ENCODE peak calls at places on chromosomes 4 and X, in six cellular contexts. One of them, this sample, is unnamed.

GRCh38 chrX:151000901-151001301 is 17.8 kb downstream of the HMGB3 start:
- DNase-seq in AG10803: peak
- DNase-seq in AG04450: no peak
- DNase-seq in kidney: no peak
- DNase-seq in esophagus squamous epithelium: no peak
- DNase-seq in A673: no peak
- DNase-seq in this sample: no peak

GRCh38 chr4:46425775-46426400 is 36.0 kb upstream of the GABRA2 start:
- DNase-seq in esophagus squamous epithelium: no peak
- DNase-seq in AG10803: no peak
- DNase-seq in A673: no peak
- DNase-seq in AG04450: no peak
- DNase-seq in kidney: no peak
- DNase-seq in this sample: no peak

GRCh38 chrX:20218809-20219505 is 47.8 kb downstream of the RPS6KA3 start:
- DNase-seq in AG04450: no peak
- DNase-seq in A673: peak
- DNase-seq in AG10803: no peak
- DNase-seq in esophagus squamous epithelium: no peak
- DNase-seq in kidney: no peak
- DNase-seq in this sample: no peak

GRCh38 chr4:182346675-182347375 is 103.6 kb downstream of the TENM3 start:
- DNase-seq in esophagus squamous epithelium: no peak
- DNase-seq in A673: no peak
- DNase-seq in AG04450: no peak
- DNase-seq in AG10803: no peak
- DNase-seq in kidney: no peak
- DNase-seq in this sample: no peak

GRCh38 chr4:14934704-14935390 is 67.4 kb upstream of the CPEB2 start:
- DNase-seq in esophagus squamous epithelium: no peak
- DNase-seq in AG04450: no peak
- DNase-seq in A673: no peak
- DNase-seq in kidney: no peak
- DNase-seq in AG10803: no peak
- DNase-seq in this sample: no peak

GRCh38 chr4:90069151-90069550 is 58.0 kb upstream of the CCSER1 start:
- DNase-seq in AG10803: no peak
- DNase-seq in esophagus squamous epithelium: no peak
- DNase-seq in kidney: no peak
- DNase-seq in AG04450: no peak
- DNase-seq in A673: no peak
- DNase-seq in this sample: no peak

GRCh38 chr4:120000591-120001296 is 65.9 kb downstream of the MAD2L1 start:
- DNase-seq in A673: no peak
- DNase-seq in AG10803: no peak
- DNase-seq in kidney: no peak
- DNase-seq in esophagus squamous epithelium: no peak
- DNase-seq in AG04450: no peak
- DNase-seq in this sample: no peak

GRCh38 chr4:1667273-1667672 is 16.8 kb downstream of the FAM53A start:
- DNase-seq in AG10803: no peak
- DNase-seq in AG04450: no peak
- DNase-seq in A673: no peak
- DNase-seq in kidney: no peak
- DNase-seq in esophagus squamous epithelium: no peak
- DNase-seq in this sample: no peak

GRCh38 chrX:40893251-40893910 is 158.0 kb upstream of the MED14 start:
- DNase-seq in AG10803: no peak
- DNase-seq in A673: no peak
- DNase-seq in kidney: no peak
- DNase-seq in esophagus squamous epithelium: no peak
- DNase-seq in AG04450: no peak
- DNase-seq in this sample: no peak

GRCh38 chr4:105551968-105552746 is at the start of gene ARHGEF38:
- DNase-seq in kidney: peak
- DNase-seq in esophagus squamous epithelium: no peak
- DNase-seq in AG04450: no peak
- DNase-seq in A673: peak
- DNase-seq in AG10803: peak
- DNase-seq in this sample: peak

GRCh38 chr4:158172558-158173258 is at the start of gene GASK1B:
- DNase-seq in esophagus squamous epithelium: no peak
- DNase-seq in AG04450: peak
- DNase-seq in A673: peak
- DNase-seq in AG10803: peak
- DNase-seq in kidney: no peak
- DNase-seq in this sample: no peak

GRCh38 chr4:77449996-77450395 is 155.6 kb upstream of the CXCL13 start:
- DNase-seq in kidney: no peak
- DNase-seq in esophagus squamous epithelium: no peak
- DNase-seq in AG04450: no peak
- DNase-seq in A673: no peak
- DNase-seq in AG10803: no peak
- DNase-seq in this sample: no peak

GRCh38 chr4:104420766-104421165 is 73.9 kb downstream of the CXXC4 start:
- DNase-seq in kidney: no peak
- DNase-seq in AG10803: no peak
- DNase-seq in AG04450: no peak
- DNase-seq in A673: peak
- DNase-seq in esophagus squamous epithelium: no peak
- DNase-seq in this sample: no peak

GRCh38 chrX:135340827-135341226 is 31.5 kb downstream of the ETDC start:
- DNase-seq in esophagus squamous epithelium: no peak
- DNase-seq in AG10803: peak
- DNase-seq in AG04450: no peak
- DNase-seq in kidney: no peak
- DNase-seq in A673: peak
- DNase-seq in this sample: no peak

DNA sequence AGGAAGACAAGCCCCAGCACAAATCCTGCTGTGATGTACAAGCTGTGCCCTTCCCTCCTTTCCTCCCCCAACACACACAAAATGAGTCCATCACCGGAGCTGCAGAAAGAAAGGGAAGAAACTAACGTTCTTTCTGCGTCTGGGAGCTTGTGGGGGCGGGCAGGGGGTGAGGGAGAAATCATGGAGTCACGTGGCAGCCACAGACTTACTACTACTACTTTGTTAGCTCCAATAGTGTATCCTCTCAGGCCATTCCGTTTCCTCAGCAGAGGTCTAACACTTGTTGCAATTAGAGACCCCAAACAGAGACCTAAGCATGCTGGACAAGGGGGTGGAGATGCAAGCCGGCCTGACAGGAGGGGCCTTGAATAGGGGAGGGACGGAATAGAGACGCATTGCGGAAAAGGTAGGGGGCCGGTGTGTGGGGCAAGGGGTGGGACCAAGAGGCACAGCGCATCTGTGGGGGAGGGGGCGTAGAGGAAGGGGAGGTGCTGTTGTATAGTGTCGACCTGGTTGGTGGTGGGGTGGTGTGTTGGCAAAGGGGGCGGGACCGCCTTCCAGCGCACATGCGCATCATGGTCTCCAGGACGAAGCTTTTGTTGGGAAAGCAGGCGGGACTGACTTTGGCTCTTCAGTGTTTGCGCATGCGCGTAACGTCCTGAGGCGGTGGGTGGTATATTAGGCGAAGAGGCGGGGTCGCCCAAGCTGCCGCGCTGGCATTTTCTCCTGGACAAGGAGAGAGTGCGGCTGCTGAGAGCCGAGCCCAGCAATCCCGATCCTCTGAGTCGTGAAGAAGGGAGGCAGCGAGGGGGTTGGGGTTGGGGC is at the start of gene MAGED1:
- DNase-seq in esophagus squamous epithelium: peak
- DNase-seq in AG10803: peak
- DNase-seq in A673: peak
- DNase-seq in kidney: peak
- DNase-seq in AG04450: peak
- DNase-seq in this sample: peak
- H3K4me3 ChIP-seq in esophagus squamous epithelium: peak
- H3K4me3 ChIP-seq in AG10803: peak
- H3K4me3 ChIP-seq in A673: peak
- H3K4me3 ChIP-seq in kidney: peak
- H3K4me3 ChIP-seq in AG04450: peak
- H3K4me3 ChIP-seq in this sample: peak

GRCh38 chr4:102501176-102501634 is at the start of gene NFKB1:
- DNase-seq in AG10803: peak
- DNase-seq in AG04450: peak
- DNase-seq in esophagus squamous epithelium: peak
- DNase-seq in kidney: peak
- DNase-seq in A673: peak
- DNase-seq in this sample: peak
- TF ChIP-seq CTCF in AG10803: no peak
- TF ChIP-seq CTCF in AG04450: no peak
- TF ChIP-seq CTCF in esophagus squamous epithelium: no peak
- TF ChIP-seq CTCF in kidney: no peak
- TF ChIP-seq CTCF in A673: no peak
- TF ChIP-seq CTCF in this sample: no peak

GRCh38 chr4:142700521-142700920 is 145.6 kb downstream of the INPP4B start:
- DNase-seq in AG04450: no peak
- DNase-seq in kidney: no peak
- DNase-seq in esophagus squamous epithelium: no peak
- DNase-seq in A673: no peak
- DNase-seq in AG10803: no peak
- DNase-seq in this sample: no peak

GRCh38 chr4:142697303-142697702 is 148.8 kb downstream of the INPP4B start:
- DNase-seq in esophagus squamous epithelium: no peak
- DNase-seq in kidney: no peak
- DNase-seq in AG04450: no peak
- DNase-seq in AG10803: no peak
- DNase-seq in A673: no peak
- DNase-seq in this sample: no peak

GRCh38 chr4:142697928-142698327 is 148.2 kb downstream of the INPP4B start:
- DNase-seq in esophagus squamous epithelium: no peak
- DNase-seq in AG04450: no peak
- DNase-seq in A673: no peak
- DNase-seq in AG10803: no peak
- DNase-seq in kidney: no peak
- DNase-seq in this sample: no peak

GRCh38 chr4:142696334-142697122 is 149.6 kb downstream of the INPP4B start:
- DNase-seq in kidney: no peak
- DNase-seq in AG10803: no peak
- DNase-seq in AG04450: no peak
- DNase-seq in A673: no peak
- DNase-seq in esophagus squamous epithelium: no peak
- DNase-seq in this sample: no peak

GRCh38 chr4:142698541-142698940 is 147.6 kb downstream of the INPP4B start:
- DNase-seq in kidney: no peak
- DNase-seq in AG04450: no peak
- DNase-seq in A673: no peak
- DNase-seq in AG10803: no peak
- DNase-seq in esophagus squamous epithelium: no peak
- DNase-seq in this sample: no peak
- H3K4me3 ChIP-seq in kidney: no peak
- H3K4me3 ChIP-seq in AG04450: no peak
- H3K4me3 ChIP-seq in A673: no peak
- H3K4me3 ChIP-seq in AG10803: no peak
- H3K4me3 ChIP-seq in esophagus squamous epithelium: no peak
- H3K4me3 ChIP-seq in this sample: no peak

DNA sequence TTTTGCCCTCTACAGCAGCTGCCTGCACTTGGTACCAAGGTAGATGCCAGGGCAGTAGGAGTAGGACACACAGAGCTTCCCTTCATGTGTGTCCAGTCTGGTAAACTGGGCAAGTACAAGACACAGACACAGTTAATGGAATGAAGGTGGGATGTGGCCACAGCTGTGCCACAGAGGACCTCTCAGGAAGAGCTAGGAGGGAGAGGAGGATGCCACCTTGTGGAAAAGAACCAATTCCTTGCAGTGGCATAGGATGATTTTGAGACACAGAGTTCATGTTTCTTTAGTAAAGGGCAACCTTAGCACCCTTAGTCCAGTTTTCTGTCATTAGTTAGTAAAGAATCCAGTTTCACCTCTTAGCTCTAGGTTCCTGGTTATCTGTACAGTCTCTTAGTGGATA is 36.3 kb upstream of the TBC1D14 start:
- DNase-seq in AG10803: no peak
- DNase-seq in AG04450: no peak
- DNase-seq in esophagus squamous epithelium: no peak
- DNase-seq in A673: no peak
- DNase-seq in kidney: no peak
- DNase-seq in this sample: no peak
- TF ChIP-seq CTCF in AG10803: peak
- TF ChIP-seq CTCF in AG04450: peak
- TF ChIP-seq CTCF in esophagus squamous epithelium: no peak
- TF ChIP-seq CTCF in A673: no peak
- TF ChIP-seq CTCF in kidney: no peak
- TF ChIP-seq CTCF in this sample: peak

GRCh38 chr4:112113786-112114185 is 31.5 kb upstream of the FAM241A start:
- DNase-seq in AG10803: no peak
- DNase-seq in A673: no peak
- DNase-seq in kidney: no peak
- DNase-seq in AG04450: no peak
- DNase-seq in esophagus squamous epithelium: no peak
- DNase-seq in this sample: no peak

GRCh38 chr4:112112590-112113170 is 32.6 kb upstream of the FAM241A start:
- DNase-seq in kidney: no peak
- DNase-seq in esophagus squamous epithelium: no peak
- DNase-seq in AG04450: no peak
- DNase-seq in A673: no peak
- DNase-seq in AG10803: no peak
- DNase-seq in this sample: no peak

GRCh38 chr4:112114452-112114851 is 30.8 kb upstream of the FAM241A start:
- DNase-seq in kidney: no peak
- DNase-seq in AG04450: no peak
- DNase-seq in AG10803: no peak
- DNase-seq in A673: no peak
- DNase-seq in esophagus squamous epithelium: no peak
- DNase-seq in this sample: no peak

GRCh38 chr4:112111306-112111705 is 33.9 kb upstream of the FAM241A start:
- DNase-seq in AG04450: no peak
- DNase-seq in kidney: no peak
- DNase-seq in AG10803: no peak
- DNase-seq in esophagus squamous epithelium: no peak
- DNase-seq in A673: no peak
- DNase-seq in this sample: no peak

DNA sequence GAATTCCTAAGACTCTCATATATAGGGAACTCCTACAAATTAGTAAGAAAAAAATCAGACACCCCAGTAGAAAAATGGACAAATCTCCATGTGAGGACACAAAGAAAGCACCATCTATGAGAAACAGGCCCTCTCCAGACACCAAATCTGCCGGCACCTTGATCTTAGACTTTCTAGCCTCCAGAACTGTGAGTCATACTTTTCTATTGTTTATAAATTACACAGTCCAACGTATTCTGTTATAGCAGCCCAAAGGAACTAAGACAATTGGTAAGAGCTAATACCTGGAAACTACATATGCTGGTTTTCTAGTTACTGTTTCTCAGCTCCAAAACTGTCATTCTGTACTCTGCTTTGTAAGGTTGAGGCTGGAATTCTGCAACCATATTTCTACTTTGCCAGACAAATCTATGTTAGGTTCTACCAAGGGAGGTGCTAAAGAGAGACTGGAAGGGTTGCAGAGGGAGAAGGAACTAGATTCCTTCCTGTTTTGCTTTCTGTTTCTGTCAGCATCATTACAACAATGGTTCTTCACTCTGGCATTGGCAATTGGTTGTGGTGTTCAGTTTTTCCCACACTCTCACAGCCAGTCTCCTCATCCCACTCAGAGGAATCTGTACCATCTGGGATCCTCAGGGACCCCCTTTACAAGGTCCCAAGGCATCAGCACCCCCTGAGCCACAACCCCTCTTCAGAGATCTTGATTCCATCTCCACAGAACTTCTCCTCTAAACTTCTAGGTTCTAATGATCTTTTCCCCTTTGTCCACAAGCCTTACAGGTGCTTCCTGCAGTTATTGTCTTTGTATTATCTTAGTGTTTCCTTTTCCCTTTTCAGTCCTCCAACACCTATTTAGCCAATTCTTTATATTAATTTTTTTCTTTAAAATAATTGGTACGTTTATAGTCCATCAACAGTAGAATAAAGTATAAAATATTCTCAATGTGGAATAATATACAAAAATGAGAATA is 35.5 kb upstream of the FAM241A start:
- DNase-seq in A673: no peak
- DNase-seq in kidney: no peak
- DNase-seq in AG10803: no peak
- DNase-seq in esophagus squamous epithelium: no peak
- DNase-seq in AG04450: no peak
- DNase-seq in this sample: no peak
- H3K4me3 ChIP-seq in A673: no peak
- H3K4me3 ChIP-seq in kidney: no peak
- H3K4me3 ChIP-seq in AG10803: no peak
- H3K4me3 ChIP-seq in esophagus squamous epithelium: no peak
- H3K4me3 ChIP-seq in AG04450: no peak
- H3K4me3 ChIP-seq in this sample: no peak